ENCODE peak calls at places on chromosomes 5 and 9, in nine cellular contexts. One of them, this sample, is unnamed.

GRCh38 chr9:111284703-111285102 is 45.3 kb downstream of the OR2K2 start:
- DNase-seq in CD8-positive, alpha-beta T cell: no peak
- DNase-seq in cardiac fibroblast: no peak
- DNase-seq in CD4-positive, alpha-beta T cell: no peak
- DNase-seq in right atrium auricular region: no peak
- DNase-seq in LNCaP clone FGC: no peak
- DNase-seq in mammary epithelial cell: no peak
- DNase-seq in upper lobe of right lung: no peak
- DNase-seq in GM13977: no peak
- DNase-seq in this sample: no peak

GRCh38 chr5:96335873-96336272 is 97.2 kb downstream of the PCSK1 start:
- DNase-seq in CD8-positive, alpha-beta T cell: no peak
- DNase-seq in cardiac fibroblast: no peak
- DNase-seq in CD4-positive, alpha-beta T cell: no peak
- DNase-seq in right atrium auricular region: no peak
- DNase-seq in LNCaP clone FGC: no peak
- DNase-seq in mammary epithelial cell: peak
- DNase-seq in upper lobe of right lung: no peak
- DNase-seq in GM13977: no peak
- DNase-seq in this sample: no peak

GRCh38 chr9:27765266-27765665 is 192.0 kb upstream of the C9orf72 start:
- DNase-seq in CD8-positive, alpha-beta T cell: no peak
- DNase-seq in cardiac fibroblast: no peak
- DNase-seq in CD4-positive, alpha-beta T cell: no peak
- DNase-seq in right atrium auricular region: no peak
- DNase-seq in LNCaP clone FGC: no peak
- DNase-seq in mammary epithelial cell: peak
- DNase-seq in upper lobe of right lung: no peak
- DNase-seq in GM13977: no peak
- DNase-seq in this sample: no peak

GRCh38 chr5:76583163-76584047 is 39.8 kb downstream of the F2RL2 start:
- DNase-seq in CD8-positive, alpha-beta T cell: no peak
- DNase-seq in cardiac fibroblast: peak
- DNase-seq in CD4-positive, alpha-beta T cell: no peak
- DNase-seq in right atrium auricular region: no peak
- DNase-seq in LNCaP clone FGC: peak
- DNase-seq in mammary epithelial cell: no peak
- DNase-seq in upper lobe of right lung: no peak
- DNase-seq in GM13977: no peak
- DNase-seq in this sample: no peak

GRCh38 chr5:84274585-84275468 is 109.9 kb downstream of the EDIL3 start:
- DNase-seq in CD8-positive, alpha-beta T cell: no peak
- DNase-seq in cardiac fibroblast: peak
- DNase-seq in CD4-positive, alpha-beta T cell: no peak
- DNase-seq in right atrium auricular region: no peak
- DNase-seq in LNCaP clone FGC: no peak
- DNase-seq in mammary epithelial cell: peak
- DNase-seq in upper lobe of right lung: no peak
- DNase-seq in GM13977: peak
- DNase-seq in this sample: no peak

GRCh38 chr9:98009926-98010325 is 26.8 kb downstream of the ANP32B start:
- DNase-seq in CD8-positive, alpha-beta T cell: no peak
- DNase-seq in cardiac fibroblast: peak
- DNase-seq in CD4-positive, alpha-beta T cell: no peak
- DNase-seq in right atrium auricular region: no peak
- DNase-seq in LNCaP clone FGC: no peak
- DNase-seq in mammary epithelial cell: no peak
- DNase-seq in upper lobe of right lung: no peak
- DNase-seq in GM13977: no peak
- DNase-seq in this sample: no peak

GRCh38 chr9:116653580-116654355 is 33.3 kb upstream of the TRIM32 start:
- DNase-seq in CD8-positive, alpha-beta T cell: no peak
- DNase-seq in cardiac fibroblast: no peak
- DNase-seq in CD4-positive, alpha-beta T cell: no peak
- DNase-seq in right atrium auricular region: no peak
- DNase-seq in LNCaP clone FGC: peak
- DNase-seq in mammary epithelial cell: peak
- DNase-seq in upper lobe of right lung: no peak
- DNase-seq in GM13977: no peak
- DNase-seq in this sample: no peak

GRCh38 chr5:154712518-154713437 is 42.4 kb upstream of the LARP1 start:
- DNase-seq in CD8-positive, alpha-beta T cell: no peak
- DNase-seq in cardiac fibroblast: no peak
- DNase-seq in CD4-positive, alpha-beta T cell: no peak
- DNase-seq in right atrium auricular region: no peak
- DNase-seq in LNCaP clone FGC: peak
- DNase-seq in mammary epithelial cell: peak
- DNase-seq in upper lobe of right lung: peak
- DNase-seq in GM13977: no peak
- DNase-seq in this sample: no peak

GRCh38 chr9:75148551-75148950 is 60.2 kb downstream of the OSTF1 start:
- DNase-seq in CD8-positive, alpha-beta T cell: no peak
- DNase-seq in cardiac fibroblast: peak
- DNase-seq in CD4-positive, alpha-beta T cell: no peak
- DNase-seq in right atrium auricular region: no peak
- DNase-seq in LNCaP clone FGC: no peak
- DNase-seq in mammary epithelial cell: peak
- DNase-seq in upper lobe of right lung: no peak
- DNase-seq in GM13977: no peak
- DNase-seq in this sample: no peak

GRCh38 chr9:35832814-35833213 is 3.8 kb downstream of the TMEM8B start:
- DNase-seq in CD8-positive, alpha-beta T cell: no peak
- DNase-seq in cardiac fibroblast: no peak
- DNase-seq in CD4-positive, alpha-beta T cell: no peak
- DNase-seq in right atrium auricular region: no peak
- DNase-seq in LNCaP clone FGC: no peak
- DNase-seq in mammary epithelial cell: no peak
- DNase-seq in upper lobe of right lung: no peak
- DNase-seq in GM13977: no peak
- DNase-seq in this sample: no peak

GRCh38 chr9:123569343-123569694 is 213.3 kb downstream of the CRB2 start:
- DNase-seq in CD8-positive, alpha-beta T cell: no peak
- DNase-seq in cardiac fibroblast: no peak
- DNase-seq in CD4-positive, alpha-beta T cell: no peak
- DNase-seq in right atrium auricular region: no peak
- DNase-seq in LNCaP clone FGC: peak
- DNase-seq in mammary epithelial cell: no peak
- DNase-seq in upper lobe of right lung: no peak
- DNase-seq in GM13977: no peak
- DNase-seq in this sample: no peak

GRCh38 chr9:116499986-116500871 is 186.9 kb upstream of the TRIM32 start:
- DNase-seq in CD8-positive, alpha-beta T cell: no peak
- DNase-seq in cardiac fibroblast: peak
- DNase-seq in CD4-positive, alpha-beta T cell: no peak
- DNase-seq in right atrium auricular region: no peak
- DNase-seq in LNCaP clone FGC: no peak
- DNase-seq in mammary epithelial cell: peak
- DNase-seq in upper lobe of right lung: no peak
- DNase-seq in GM13977: no peak
- DNase-seq in this sample: no peak

GRCh38 chr5:6652025-6652424 is 18.8 kb downstream of the SRD5A1 start:
- DNase-seq in CD8-positive, alpha-beta T cell: no peak
- DNase-seq in cardiac fibroblast: no peak
- DNase-seq in CD4-positive, alpha-beta T cell: no peak
- DNase-seq in right atrium auricular region: no peak
- DNase-seq in LNCaP clone FGC: no peak
- DNase-seq in mammary epithelial cell: no peak
- DNase-seq in upper lobe of right lung: no peak
- DNase-seq in GM13977: peak
- DNase-seq in this sample: no peak

GRCh38 chr9:94826044-94826443 is 99.5 kb downstream of the AOPEP start:
- DNase-seq in CD8-positive, alpha-beta T cell: no peak
- DNase-seq in cardiac fibroblast: no peak
- DNase-seq in CD4-positive, alpha-beta T cell: no peak
- DNase-seq in right atrium auricular region: no peak
- DNase-seq in LNCaP clone FGC: no peak
- DNase-seq in mammary epithelial cell: no peak
- DNase-seq in upper lobe of right lung: no peak
- DNase-seq in GM13977: no peak
- DNase-seq in this sample: no peak

GRCh38 chr5:36657563-36657995 is 51.2 kb downstream of the SLC1A3 start:
- DNase-seq in CD8-positive, alpha-beta T cell: no peak
- DNase-seq in cardiac fibroblast: peak
- DNase-seq in CD4-positive, alpha-beta T cell: no peak
- DNase-seq in right atrium auricular region: peak
- DNase-seq in LNCaP clone FGC: no peak
- DNase-seq in mammary epithelial cell: peak
- DNase-seq in upper lobe of right lung: no peak
- DNase-seq in GM13977: no peak
- DNase-seq in this sample: peak

GRCh38 chr5:158953929-158954534 is 145.7 kb downstream of the EBF1 start:
- DNase-seq in CD8-positive, alpha-beta T cell: no peak
- DNase-seq in cardiac fibroblast: no peak
- DNase-seq in CD4-positive, alpha-beta T cell: no peak
- DNase-seq in right atrium auricular region: no peak
- DNase-seq in LNCaP clone FGC: no peak
- DNase-seq in mammary epithelial cell: no peak
- DNase-seq in upper lobe of right lung: no peak
- DNase-seq in GM13977: peak
- DNase-seq in this sample: no peak

GRCh38 chr5:158951461-158951860 is 148.3 kb downstream of the EBF1 start:
- DNase-seq in CD8-positive, alpha-beta T cell: no peak
- DNase-seq in cardiac fibroblast: no peak
- DNase-seq in CD4-positive, alpha-beta T cell: no peak
- DNase-seq in right atrium auricular region: no peak
- DNase-seq in LNCaP clone FGC: no peak
- DNase-seq in mammary epithelial cell: no peak
- DNase-seq in upper lobe of right lung: no peak
- DNase-seq in GM13977: no peak
- DNase-seq in this sample: no peak

GRCh38 chr5:158952951-158953350 is 146.8 kb downstream of the EBF1 start:
- DNase-seq in CD8-positive, alpha-beta T cell: no peak
- DNase-seq in cardiac fibroblast: no peak
- DNase-seq in CD4-positive, alpha-beta T cell: no peak
- DNase-seq in right atrium auricular region: no peak
- DNase-seq in LNCaP clone FGC: no peak
- DNase-seq in mammary epithelial cell: no peak
- DNase-seq in upper lobe of right lung: no peak
- DNase-seq in GM13977: no peak
- DNase-seq in this sample: no peak

GRCh38 chr5:158955636-158956035 is 144.1 kb downstream of the EBF1 start:
- DNase-seq in CD8-positive, alpha-beta T cell: no peak
- DNase-seq in cardiac fibroblast: no peak
- DNase-seq in CD4-positive, alpha-beta T cell: no peak
- DNase-seq in right atrium auricular region: no peak
- DNase-seq in LNCaP clone FGC: no peak
- DNase-seq in mammary epithelial cell: no peak
- DNase-seq in upper lobe of right lung: no peak
- DNase-seq in GM13977: no peak
- DNase-seq in this sample: no peak

GRCh38 chr5:158951951-158952545 is 147.7 kb downstream of the EBF1 start:
- DNase-seq in CD8-positive, alpha-beta T cell: no peak
- DNase-seq in cardiac fibroblast: no peak
- DNase-seq in CD4-positive, alpha-beta T cell: no peak
- DNase-seq in right atrium auricular region: no peak
- DNase-seq in LNCaP clone FGC: no peak
- DNase-seq in mammary epithelial cell: no peak
- DNase-seq in upper lobe of right lung: no peak
- DNase-seq in GM13977: no peak
- DNase-seq in this sample: no peak
- TF ChIP-seq CTCF in CD8-positive, alpha-beta T cell: no peak
- TF ChIP-seq CTCF in cardiac fibroblast: no peak
- TF ChIP-seq CTCF in CD4-positive, alpha-beta T cell: no peak
- TF ChIP-seq CTCF in right atrium auricular region: no peak
- TF ChIP-seq CTCF in LNCaP clone FGC: no peak
- TF ChIP-seq CTCF in mammary epithelial cell: no peak
- TF ChIP-seq CTCF in upper lobe of right lung: no peak
- TF ChIP-seq CTCF in GM13977: no peak
- TF ChIP-seq CTCF in this sample: no peak

GRCh38 chr5:11247224-11247623 is 486.2 kb upstream of the DAP start:
- DNase-seq in CD8-positive, alpha-beta T cell: no peak
- DNase-seq in cardiac fibroblast: no peak
- DNase-seq in CD4-positive, alpha-beta T cell: no peak
- DNase-seq in right atrium auricular region: no peak
- DNase-seq in LNCaP clone FGC: no peak
- DNase-seq in mammary epithelial cell: no peak
- DNase-seq in upper lobe of right lung: no peak
- DNase-seq in GM13977: no peak
- DNase-seq in this sample: no peak
- TF ChIP-seq CTCF in CD8-positive, alpha-beta T cell: no peak
- TF ChIP-seq CTCF in cardiac fibroblast: no peak
- TF ChIP-seq CTCF in CD4-positive, alpha-beta T cell: no peak
- TF ChIP-seq CTCF in right atrium auricular region: no peak
- TF ChIP-seq CTCF in LNCaP clone FGC: no peak
- TF ChIP-seq CTCF in mammary epithelial cell: no peak
- TF ChIP-seq CTCF in upper lobe of right lung: no peak
- TF ChIP-seq CTCF in GM13977: no peak
- TF ChIP-seq CTCF in this sample: no peak

GRCh38 chr9:112971415-112971814 is 40.6 kb downstream of the ZNF883 start:
- DNase-seq in CD8-positive, alpha-beta T cell: no peak
- DNase-seq in cardiac fibroblast: peak
- DNase-seq in CD4-positive, alpha-beta T cell: no peak
- DNase-seq in right atrium auricular region: no peak
- DNase-seq in LNCaP clone FGC: no peak
- DNase-seq in mammary epithelial cell: peak
- DNase-seq in upper lobe of right lung: no peak
- DNase-seq in GM13977: no peak
- DNase-seq in this sample: no peak
- TF ChIP-seq CTCF in CD8-positive, alpha-beta T cell: no peak
- TF ChIP-seq CTCF in cardiac fibroblast: peak
- TF ChIP-seq CTCF in CD4-positive, alpha-beta T cell: no peak
- TF ChIP-seq CTCF in right atrium auricular region: no peak
- TF ChIP-seq CTCF in LNCaP clone FGC: peak
- TF ChIP-seq CTCF in mammary epithelial cell: peak
- TF ChIP-seq CTCF in upper lobe of right lung: peak
- TF ChIP-seq CTCF in GM13977: peak
- TF ChIP-seq CTCF in this sample: peak

GRCh38 chr9:127683723-127684122 is 23.1 kb upstream of the CFAP157 start:
- DNase-seq in CD8-positive, alpha-beta T cell: no peak
- DNase-seq in cardiac fibroblast: no peak
- DNase-seq in CD4-positive, alpha-beta T cell: no peak
- DNase-seq in right atrium auricular region: no peak
- DNase-seq in LNCaP clone FGC: no peak
- DNase-seq in mammary epithelial cell: no peak
- DNase-seq in upper lobe of right lung: no peak
- DNase-seq in GM13977: no peak
- DNase-seq in this sample: no peak

GRCh38 chr9:127686461-127687393 is 20.1 kb upstream of the CFAP157 start:
- DNase-seq in CD8-positive, alpha-beta T cell: no peak
- DNase-seq in cardiac fibroblast: no peak
- DNase-seq in CD4-positive, alpha-beta T cell: no peak
- DNase-seq in right atrium auricular region: no peak
- DNase-seq in LNCaP clone FGC: no peak
- DNase-seq in mammary epithelial cell: peak
- DNase-seq in upper lobe of right lung: no peak
- DNase-seq in GM13977: no peak
- DNase-seq in this sample: no peak

GRCh38 chr9:127682351-127683136 is 24.2 kb upstream of the CFAP157 start:
- DNase-seq in CD8-positive, alpha-beta T cell: no peak
- DNase-seq in cardiac fibroblast: no peak
- DNase-seq in CD4-positive, alpha-beta T cell: no peak
- DNase-seq in right atrium auricular region: no peak
- DNase-seq in LNCaP clone FGC: peak
- DNase-seq in mammary epithelial cell: no peak
- DNase-seq in upper lobe of right lung: no peak
- DNase-seq in GM13977: no peak
- DNase-seq in this sample: no peak

GRCh38 chr9:127680846-127681245 is 25.9 kb upstream of the CFAP157 start:
- DNase-seq in CD8-positive, alpha-beta T cell: no peak
- DNase-seq in cardiac fibroblast: no peak
- DNase-seq in CD4-positive, alpha-beta T cell: no peak
- DNase-seq in right atrium auricular region: no peak
- DNase-seq in LNCaP clone FGC: no peak
- DNase-seq in mammary epithelial cell: no peak
- DNase-seq in upper lobe of right lung: no peak
- DNase-seq in GM13977: no peak
- DNase-seq in this sample: no peak

GRCh38 chr9:127684576-127684975 is 22.2 kb upstream of the CFAP157 start:
- DNase-seq in CD8-positive, alpha-beta T cell: no peak
- DNase-seq in cardiac fibroblast: no peak
- DNase-seq in CD4-positive, alpha-beta T cell: no peak
- DNase-seq in right atrium auricular region: no peak
- DNase-seq in LNCaP clone FGC: no peak
- DNase-seq in mammary epithelial cell: peak
- DNase-seq in upper lobe of right lung: no peak
- DNase-seq in GM13977: no peak
- DNase-seq in this sample: no peak
- TF ChIP-seq CTCF in CD8-positive, alpha-beta T cell: no peak
- TF ChIP-seq CTCF in cardiac fibroblast: no peak
- TF ChIP-seq CTCF in CD4-positive, alpha-beta T cell: no peak
- TF ChIP-seq CTCF in right atrium auricular region: no peak
- TF ChIP-seq CTCF in LNCaP clone FGC: no peak
- TF ChIP-seq CTCF in mammary epithelial cell: no peak
- TF ChIP-seq CTCF in upper lobe of right lung: no peak
- TF ChIP-seq CTCF in GM13977: no peak
- TF ChIP-seq CTCF in this sample: no peak